ENCODE peak calls at places on chromosomes 11 and 22, in four cellular contexts. U is cardiac fibroblast, C is astrocyte of the cerebellum, Y is GM06990. A is an unnamed sample.
A peak's percentile ranks its signal among the peaks of the same experiment; 100 is the strongest.

GRCh38 chr11:134044514-134045284 is 24.2 kb upstream of the JAM3 start:
- DNase-seq in U (no peak), C (no peak), Y (no peak), A (no peak)

GRCh38 chr22:47192651-47193437 is 430.4 kb downstream of the TBC1D22A start:
- DNase-seq in U (no peak), C (no peak), Y (peak; percentile 61), A (no peak)

GRCh38 chr22:31898406-31898805 is 45.9 kb upstream of the YWHAH start:
- DNase-seq in C (no peak), U (no peak), Y (no peak), A (no peak)

GRCh38 chr22:22593964-22594656 is 35.0 kb upstream of the PRAME start:
- DNase-seq in C (peak; percentile 6), U (peak; percentile 64), Y (no peak), A (peak; percentile 11)

GRCh38 chr11:130677486-130678153 is 229.2 kb downstream of the ADAMTS15 start:
- DNase-seq in C (peak; percentile 49), Y (no peak), U (peak; percentile 80), A (peak; percentile 45)

GRCh38 chr11:106507645-106508306 is 430.3 kb downstream of the AASDHPPT start:
- DNase-seq in U (no peak), Y (no peak), C (no peak), A (no peak)

GRCh38 chr11:130070109-130070828 is 575 bp downstream of the APLP2 start:
- DNase-seq in Y (peak; percentile 59), C (no peak), U (peak; percentile 28), A (no peak)

GRCh38 chr11:69650081-69650831 is 9.3 kb downstream of the CCND1 start:
- DNase-seq in C (no peak), Y (no peak), U (peak; percentile 18), A (no peak)

GRCh38 chr11:34174411-34175041 is 69.1 kb downstream of the NAT10 start:
- DNase-seq in Y (peak; percentile 74), U (peak; percentile 74), C (peak; percentile 33), A (no peak)

GRCh38 chr22:27046126-27046525 is 388.7 kb downstream of the MIAT start:
- DNase-seq in Y (no peak), C (no peak), U (no peak), A (no peak)

GRCh38 chr11:43327987-43328386 is 16.2 kb downstream of the API5 start:
- DNase-seq in U (peak; percentile 98), Y (no peak), C (peak; percentile 77), A (peak; percentile 89)

GRCh38 chr11:34327804-34328631 is 29.8 kb downstream of the ABTB2 start:
- DNase-seq in U (no peak), C (no peak), Y (no peak), A (no peak)

GRCh38 chr11:100769617-100770016 is 82.5 kb downstream of the ARHGAP42 start:
- DNase-seq in C (no peak), Y (no peak), U (no peak), A (no peak)
- TF ChIP-seq CTCF in C (no peak), Y (no peak), U (no peak), A (no peak)

DNA sequence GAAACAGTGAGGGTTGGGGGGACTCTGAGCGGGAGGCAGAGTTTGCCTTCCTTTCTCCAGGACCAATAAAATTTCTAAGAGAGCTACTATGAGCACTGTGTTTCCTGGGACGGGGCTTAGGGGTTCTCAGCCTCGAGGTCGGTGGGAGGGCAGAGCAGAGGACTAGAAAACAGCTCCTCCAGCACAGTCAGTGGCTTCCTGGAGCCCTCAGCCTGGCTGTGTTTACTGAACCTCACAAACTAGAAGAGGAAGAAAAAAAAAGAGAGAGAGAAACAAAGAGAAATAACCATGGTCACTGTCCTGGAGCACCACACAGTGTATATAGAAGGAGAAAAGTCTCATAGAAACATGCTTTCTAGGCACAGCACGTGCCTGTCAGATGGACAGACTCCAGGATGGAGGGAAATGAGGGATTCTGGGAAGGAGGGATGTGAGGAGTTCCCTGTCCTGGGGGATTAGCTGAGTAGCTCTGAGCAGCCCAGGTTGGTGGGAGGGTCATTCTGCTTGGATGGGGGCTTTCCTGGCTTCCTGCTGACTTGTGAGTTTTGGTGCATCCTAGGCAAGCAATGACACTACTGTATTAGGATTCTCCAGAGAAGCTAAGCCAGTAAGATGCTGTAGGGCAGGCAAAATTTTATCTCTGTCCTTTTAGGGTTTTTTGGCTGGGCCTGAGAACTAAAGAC is 3.1 kb downstream of the GSTP1 start:
- DNase-seq in Y (no peak), C (no peak), U (no peak), A (no peak)
- TF ChIP-seq CTCF in Y (no peak), C (no peak), U (no peak), A (no peak)

GRCh38 chr22:23984430-23984829 is 4.5 kb downstream of the GSTT2 start:
- DNase-seq in C (peak; percentile 22), U (no peak), Y (no peak), A (no peak)
- TF ChIP-seq CTCF in C (peak; percentile 76), U (no peak), Y (peak; percentile 44), A (peak; percentile 74)

DNA sequence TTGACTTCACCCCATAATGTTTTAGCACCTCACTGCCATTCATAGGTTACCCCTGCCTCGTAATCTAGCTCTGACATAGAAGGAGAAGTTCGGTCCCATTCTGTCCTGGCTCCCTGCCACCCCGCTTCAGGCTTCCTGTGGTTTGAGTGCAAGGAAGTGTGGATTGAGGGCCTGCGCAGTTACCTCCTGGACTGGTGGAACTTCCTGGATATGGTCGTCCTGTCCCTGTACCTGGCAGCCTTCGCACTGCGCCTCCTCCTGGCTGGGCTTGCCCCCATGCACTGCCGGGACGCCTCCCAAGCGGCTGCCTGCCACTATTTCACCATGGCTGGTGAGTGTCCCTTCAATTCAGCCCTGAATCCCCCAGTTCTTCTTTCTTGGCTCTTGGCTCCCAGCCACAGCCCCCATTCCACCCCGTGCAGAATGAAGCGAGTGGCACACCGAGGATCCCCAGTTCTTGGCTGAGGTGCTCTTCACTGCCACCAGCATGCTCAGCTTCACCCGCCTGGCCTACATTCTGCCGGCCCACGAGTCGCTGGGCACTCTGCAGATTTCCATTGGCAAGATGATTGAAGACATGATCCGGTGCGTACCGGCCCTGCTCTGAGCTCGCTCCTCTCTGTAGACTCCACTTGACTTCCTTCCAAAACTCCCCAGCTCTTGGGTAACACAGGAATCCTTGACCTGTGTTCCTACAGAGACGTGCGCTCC is 15.4 kb downstream of the ART5 start:
- DNase-seq in Y (no peak), U (no peak), C (no peak), A (no peak)
- TF ChIP-seq CTCF in Y (peak; percentile 22), U (no peak), C (no peak), A (no peak)

GRCh38 chr11:47443817-47444216 is 5.1 kb downstream of the RAPSN start:
- DNase-seq in C (no peak), Y (no peak), U (no peak), A (no peak)

GRCh38 chr11:47445840-47446239 is 3.1 kb downstream of the RAPSN start:
- DNase-seq in C (no peak), U (no peak), Y (no peak), A (no peak)

GRCh38 chr11:47442514-47442913 is 6.4 kb downstream of the RAPSN start:
- DNase-seq in U (no peak), Y (no peak), C (no peak), A (no peak)

GRCh38 chr11:47441421-47441820 is 7.5 kb downstream of the RAPSN start:
- DNase-seq in U (no peak), C (no peak), Y (no peak), A (no peak)

DNA sequence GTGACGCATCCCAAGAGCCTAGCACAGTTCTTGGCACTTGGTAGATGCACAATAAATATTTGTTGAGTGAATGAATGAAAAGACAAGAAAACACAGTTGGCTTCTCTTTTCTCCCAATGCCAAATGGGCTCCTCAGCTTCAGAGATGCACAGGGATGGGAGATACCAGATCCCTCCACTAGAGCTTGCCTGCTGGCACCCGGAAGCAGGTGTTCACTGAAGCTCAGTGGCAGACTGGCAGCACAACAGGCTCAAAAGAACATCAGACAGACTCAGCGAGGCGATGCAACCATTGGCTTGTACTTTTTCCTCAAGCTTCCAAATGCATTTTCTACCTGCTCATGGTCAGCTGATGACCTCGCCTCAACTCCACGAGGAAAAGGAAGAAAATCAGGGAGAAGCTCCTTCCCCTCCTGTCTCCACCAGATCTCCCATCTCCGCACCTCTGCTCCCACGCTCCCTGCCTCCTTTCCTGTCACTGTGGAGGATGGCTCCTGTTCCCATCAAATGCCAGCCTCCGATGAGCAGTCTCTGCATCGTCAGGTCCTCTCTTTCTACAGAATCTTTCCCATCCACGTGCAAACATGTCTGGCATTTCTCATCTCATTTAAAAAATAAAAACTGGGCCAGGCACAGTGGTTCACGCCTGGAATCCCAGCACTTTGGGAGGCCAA is 5.8 kb downstream of the RAPSN start:
- DNase-seq in Y (no peak), U (no peak), C (no peak), A (no peak)
- TF ChIP-seq CTCF in Y (no peak), U (no peak), C (peak; percentile 8), A (peak; percentile 6)

GRCh38 chr22:40594346-40594745 is 42.2 kb downstream of the MRTFA start:
- DNase-seq in U (no peak), Y (no peak), C (no peak), A (no peak)

GRCh38 chr22:40592352-40593113 is 44.0 kb downstream of the MRTFA start:
- DNase-seq in C (no peak), U (no peak), Y (peak; percentile 50), A (no peak)

GRCh38 chr22:40595497-40596234 is 40.9 kb downstream of the MRTFA start:
- DNase-seq in C (no peak), U (peak; percentile 42), Y (no peak), A (no peak)

GRCh38 chr22:40593460-40594273 is 42.9 kb downstream of the MRTFA start:
- DNase-seq in U (no peak), C (no peak), Y (peak; percentile 63), A (no peak)

DNA sequence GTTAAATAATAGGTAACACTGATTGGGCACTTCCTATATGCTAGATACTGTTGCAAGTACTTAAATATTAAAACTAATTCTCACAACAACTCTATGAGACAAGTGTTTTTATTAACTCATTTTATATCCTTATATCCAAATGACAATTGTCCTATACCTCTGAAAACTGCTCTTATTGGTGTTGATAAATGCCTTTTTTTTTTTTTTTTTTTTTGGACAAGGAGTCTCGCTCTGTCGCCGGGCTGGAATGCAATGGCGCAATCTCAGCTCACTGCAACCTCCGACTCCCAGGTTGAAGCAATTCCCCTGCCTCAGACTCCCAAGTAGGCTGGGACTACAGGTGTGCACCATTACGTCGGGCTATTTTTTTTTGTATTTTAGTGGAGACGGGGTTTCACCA is 41.6 kb downstream of the MRTFA start:
- DNase-seq in C (no peak), Y (no peak), U (peak; percentile 33), A (no peak)
- TF ChIP-seq CTCF in C (no peak), Y (no peak), U (no peak), A (no peak)

A was measured in AG04450.